ENCODE peak calls at places on chromosomes 2 and 18, in ten cellular contexts. J, W, O, A, K, X, M, H, V and R are unnamed samples.

GRCh38 chr2:30275256-30275655 is 43.9 kb downstream of the LBH start:
- DNase-seq in J (no peak), K (no peak), A (no peak), H (peak), V (no peak), O (no peak), W (no peak), M (no peak), X (no peak), R (no peak)

GRCh38 chr2:37653805-37654378 is 17.6 kb downstream of the CDC42EP3 start:
- DNase-seq in K (no peak), J (no peak), W (peak), V (no peak), H (peak), O (no peak), X (peak), M (no peak), A (no peak), R (no peak)

GRCh38 chr2:196601430-196602306 is 37.8 kb upstream of the CCDC150 start:
- DNase-seq in A (peak), V (peak), H (peak), J (peak), K (peak), W (peak), X (no peak), M (peak), O (peak), R (no peak)

GRCh38 chr2:57981369-57981768 is 65.2 kb upstream of the VRK2 start:
- DNase-seq in X (no peak), M (peak), H (peak), W (no peak), A (peak), K (peak), J (peak), V (no peak), O (no peak), R (no peak)

GRCh38 chr2:172228177-172228785 is 125.6 kb upstream of the DLX2 start:
- DNase-seq in O (no peak), J (no peak), M (no peak), W (no peak), X (no peak), A (no peak), K (no peak), H (peak), V (no peak), R (no peak)

GRCh38 chr2:18845854-18846253 is 256.5 kb upstream of the NT5C1B start:
- DNase-seq in O (no peak), W (no peak), H (no peak), X (no peak), V (no peak), A (no peak), J (no peak), K (no peak), M (no peak), R (no peak)

GRCh38 chr2:41141146-41141791 is 689.4 kb upstream of the SLC8A1 start:
- DNase-seq in M (no peak), K (no peak), O (no peak), J (no peak), A (no peak), X (no peak), H (no peak), V (no peak), W (no peak), R (no peak)

GRCh38 chr2:144346229-144346628 is 173.7 kb downstream of the ZEB2 start:
- DNase-seq in M (no peak), H (no peak), O (no peak), J (no peak), A (no peak), X (no peak), K (no peak), V (no peak), W (no peak), R (no peak)

GRCh38 chr2:19675856-19676460 is 225.8 kb downstream of the TTC32 start:
- DNase-seq in X (no peak), H (peak), M (peak), O (peak), A (peak), W (no peak), V (no peak), J (no peak), K (no peak), R (no peak)

GRCh38 chr2:54394392-54394791 is 61.7 kb upstream of the SPTBN1 start:
- DNase-seq in V (no peak), A (no peak), K (no peak), W (no peak), M (peak), H (no peak), X (peak), J (no peak), O (no peak), R (no peak)

GRCh38 chr2:70964133-70964532 is 14.3 kb upstream of the ANKRD53 start:
- DNase-seq in W (peak), K (no peak), J (no peak), V (no peak), H (no peak), X (no peak), M (no peak), A (no peak), O (no peak), R (no peak)

GRCh38 chr2:70966681-70967080 is 11.7 kb upstream of the ANKRD53 start:
- DNase-seq in X (no peak), K (no peak), A (no peak), O (no peak), M (no peak), W (no peak), H (no peak), V (no peak), J (no peak), R (no peak)

GRCh38 chr2:70964596-70965386 is 13.6 kb upstream of the ANKRD53 start:
- DNase-seq in K (peak), V (peak), J (no peak), O (no peak), A (peak), W (peak), H (peak), X (peak), M (peak), R (peak)

GRCh38 chr2:70965506-70965905 is 12.9 kb upstream of the ANKRD53 start:
- DNase-seq in A (no peak), X (no peak), J (no peak), W (no peak), M (no peak), O (no peak), K (no peak), H (no peak), V (no peak), R (no peak)

DNA sequence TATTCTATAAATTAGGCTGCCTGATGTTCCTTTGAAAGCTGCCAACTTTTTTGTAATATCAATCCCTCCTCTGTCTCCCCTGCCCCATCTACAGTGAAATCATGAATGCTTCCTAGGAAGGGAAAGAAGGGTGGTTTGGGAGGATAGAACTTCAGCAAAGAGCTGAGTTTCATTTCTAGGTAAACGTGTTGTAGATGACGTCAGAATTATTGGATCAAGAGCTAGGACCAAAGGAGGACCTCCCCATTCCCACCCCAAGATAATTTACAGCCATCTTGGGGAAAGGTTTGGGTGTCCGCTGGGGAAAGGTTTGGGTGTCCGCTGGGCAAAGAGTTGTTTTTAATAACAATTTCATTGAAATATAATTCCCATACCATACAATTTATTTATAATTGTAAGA is 11.2 kb upstream of the ANKRD53 start:
- DNase-seq in K (no peak), W (no peak), M (no peak), H (no peak), J (no peak), O (no peak), X (no peak), A (no peak), V (no peak), R (no peak)
- TF ChIP-seq CTCF in K (no peak), W (no peak), M (no peak), H (no peak), J (no peak), O (no peak), X (no peak), A (no peak), V (no peak), R (no peak)

GRCh38 chr18:31566576-31567306 is 24.9 kb upstream of the TTR start:
- DNase-seq in W (no peak), V (no peak), O (no peak), J (no peak), X (no peak), K (no peak), A (no peak), M (no peak), H (no peak), R (no peak)
- TF ChIP-seq CTCF in W (no peak), V (no peak), O (no peak), J (no peak), X (no peak), K (no peak), A (no peak), M (no peak), H (no peak), R (no peak)

DNA sequence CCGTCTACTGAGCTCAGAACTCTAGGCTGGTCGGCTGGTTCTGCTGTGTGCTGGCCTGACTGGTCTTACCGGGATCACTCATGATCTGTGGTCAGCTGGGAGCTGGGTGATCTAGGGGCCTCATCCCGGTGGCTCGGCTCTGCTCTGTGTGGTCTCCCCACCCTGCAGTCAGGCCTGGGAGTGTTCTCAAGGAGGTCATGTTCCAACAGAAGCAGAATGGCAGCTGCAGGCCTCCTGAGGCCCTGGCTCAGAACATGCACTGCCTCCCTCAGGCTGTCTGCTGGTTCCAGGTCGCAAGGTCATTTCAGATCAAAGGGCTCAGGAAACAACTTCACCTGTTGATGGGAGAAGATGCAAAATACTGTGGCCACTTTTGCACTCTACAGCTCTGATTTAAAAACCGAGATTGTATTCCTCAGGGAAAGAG is 81.1 kb upstream of the RFX8 start:
- DNase-seq in A (no peak), H (no peak), X (no peak), V (no peak), M (no peak), W (no peak), O (no peak), K (no peak), J (no peak), R (no peak)
- TF ChIP-seq CTCF in A (no peak), H (no peak), X (no peak), V (no peak), M (no peak), W (no peak), O (no peak), K (no peak), J (no peak), R (no peak)

DNA sequence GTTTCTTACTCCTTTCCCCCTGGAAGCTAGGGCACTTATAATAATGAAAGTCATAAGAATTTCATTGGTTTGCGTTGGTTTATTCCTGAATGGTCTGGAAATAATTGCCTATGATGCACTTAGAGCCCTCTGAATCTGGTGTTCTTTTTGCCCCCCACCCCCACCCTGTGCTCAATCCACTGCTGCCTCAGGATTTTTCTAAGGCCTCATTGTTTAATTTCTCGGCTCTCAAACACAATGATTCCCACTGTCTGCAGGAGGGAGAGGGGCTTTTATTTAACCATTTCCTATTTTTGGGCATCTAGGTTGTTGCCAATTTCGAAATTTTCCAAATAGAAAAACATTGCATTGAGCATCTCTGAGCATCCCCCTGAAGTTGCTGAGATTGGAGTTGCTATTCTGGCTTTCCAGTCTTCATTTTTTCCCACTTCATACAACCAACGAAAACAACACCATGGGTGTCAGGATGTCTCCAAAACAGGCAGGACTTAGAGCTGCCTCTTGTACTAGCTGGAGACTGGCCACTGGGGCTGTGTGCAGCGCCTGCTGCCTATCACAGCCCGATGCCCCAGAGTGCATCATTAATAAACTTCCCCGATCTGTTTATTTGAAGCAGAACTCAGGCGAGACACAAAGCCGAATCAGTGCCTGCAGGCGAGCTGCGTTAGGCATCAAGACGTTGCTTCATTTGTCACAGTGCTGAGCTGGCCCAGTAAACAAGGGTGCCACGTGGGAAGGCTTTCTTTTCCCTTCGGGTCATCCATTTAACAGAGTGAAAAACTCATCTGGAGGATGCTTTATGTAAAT is 1.8 kb upstream of the PCARE start:
- DNase-seq in K (no peak), A (peak), W (no peak), X (peak), O (no peak), H (no peak), M (peak), V (no peak), J (no peak), R (no peak)
- TF ChIP-seq CTCF in K (no peak), A (no peak), W (no peak), X (no peak), O (no peak), H (no peak), M (no peak), V (no peak), J (no peak), R (no peak)

GRCh38 chr2:7289697-7290096 is 372.5 kb downstream of the RNF144A start:
- DNase-seq in H (no peak), W (no peak), O (no peak), A (no peak), K (no peak), M (no peak), X (no peak), J (no peak), V (no peak), R (no peak)
- TF ChIP-seq CTCF in H (no peak), W (no peak), O (no peak), A (no peak), K (no peak), M (no peak), X (no peak), J (no peak), V (no peak), R (no peak)

DNA sequence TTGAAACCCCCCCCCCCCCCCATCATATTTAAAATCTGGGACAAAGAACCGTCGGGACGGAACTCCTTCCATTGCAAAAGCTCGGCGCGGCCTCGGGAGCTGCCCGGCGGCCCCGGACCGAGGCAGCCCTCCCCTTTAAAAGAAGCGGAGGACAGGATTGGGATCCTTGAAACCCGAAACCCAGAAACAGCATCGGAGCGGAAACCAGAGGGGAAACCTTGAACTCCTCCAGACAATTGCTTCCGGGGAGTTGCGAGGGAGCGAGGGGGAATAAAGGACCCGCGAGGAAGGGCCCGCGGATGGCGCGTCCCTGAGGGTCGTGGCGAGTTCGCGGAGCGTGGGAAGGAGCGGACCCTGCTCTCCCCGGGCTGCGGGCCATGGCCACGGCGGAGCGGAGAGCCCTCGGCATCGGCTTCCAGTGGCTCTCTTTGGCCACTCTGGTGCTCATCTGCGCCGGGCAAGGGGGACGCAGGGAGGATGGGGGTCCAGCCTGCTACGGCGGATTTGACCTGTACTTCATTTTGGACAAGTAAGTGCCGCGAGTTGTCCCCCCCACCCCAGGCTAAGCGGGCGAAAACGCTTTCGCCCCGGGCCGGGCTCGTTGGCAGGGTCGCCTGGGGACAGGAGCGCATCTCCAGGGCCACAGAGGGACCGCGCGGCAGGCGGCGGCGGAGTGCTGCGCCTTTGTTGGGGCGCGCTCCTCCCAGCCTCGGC is at the start of gene ANTXR1:
- DNase-seq in J (peak), V (peak), W (peak), A (peak), H (peak), O (peak), K (peak), X (no peak), M (peak), R (peak)
- TF ChIP-seq CTCF in J (no peak), V (peak), W (no peak), A (no peak), H (no peak), O (no peak), K (no peak), X (no peak), M (no peak), R (no peak)

GRCh38 chr2:80258321-80258720 is 46.2 kb downstream of the LRRTM1 start:
- DNase-seq in V (no peak), J (no peak), W (no peak), A (no peak), X (no peak), M (no peak), O (no peak), H (no peak), K (no peak), R (no peak)

GRCh38 chr2:80252294-80252986 is 52.1 kb downstream of the LRRTM1 start:
- DNase-seq in O (no peak), K (no peak), W (no peak), J (no peak), V (no peak), H (no peak), A (no peak), M (no peak), X (no peak), R (no peak)

GRCh38 chr2:80259292-80259691 is 45.3 kb downstream of the LRRTM1 start:
- DNase-seq in W (no peak), O (no peak), J (no peak), X (no peak), H (no peak), K (no peak), M (no peak), V (no peak), A (no peak), R (no peak)

GRCh38 chr2:80258793-80259192 is 45.8 kb downstream of the LRRTM1 start:
- DNase-seq in V (no peak), K (no peak), W (no peak), H (no peak), J (no peak), A (no peak), M (no peak), X (no peak), O (no peak), R (no peak)

DNA sequence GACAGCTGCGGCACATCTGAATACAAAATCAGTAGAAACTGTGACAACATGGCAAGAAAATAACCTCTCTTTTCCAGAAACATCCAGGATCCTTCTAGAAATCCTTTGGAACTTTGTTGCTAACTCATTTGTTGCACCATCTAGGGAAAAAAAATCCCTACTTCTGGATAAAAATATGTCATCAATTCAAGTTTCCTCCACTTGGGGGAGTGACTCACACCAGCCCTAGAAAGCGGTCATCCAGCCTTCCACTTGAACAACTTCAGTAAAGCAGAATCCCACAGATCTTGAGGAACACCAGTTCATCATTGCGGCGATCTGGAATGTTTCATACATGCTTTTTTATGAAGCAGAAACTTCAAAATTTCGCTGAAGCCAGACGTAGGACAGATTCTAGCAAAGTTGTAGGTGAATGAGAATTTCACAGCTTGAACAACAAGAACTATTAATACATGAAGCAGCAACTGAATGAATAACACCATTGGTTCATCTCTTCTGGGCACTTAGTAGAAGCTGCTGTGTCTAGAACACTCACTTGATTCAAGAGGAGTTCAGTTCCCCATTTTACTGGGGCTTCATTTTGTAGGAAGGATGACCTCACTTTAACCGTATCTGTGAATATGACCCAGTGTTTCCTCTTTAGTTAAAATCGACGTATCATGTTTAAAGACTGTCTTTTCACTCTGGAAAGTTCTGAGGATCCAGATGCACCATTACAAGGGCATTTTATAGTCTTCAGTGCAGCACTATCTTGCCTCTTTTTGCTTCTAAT is 48.0 kb downstream of the LRRTM1 start:
- DNase-seq in W (no peak), K (no peak), J (peak), A (peak), X (peak), O (peak), H (no peak), V (no peak), M (peak), R (no peak)
- TF ChIP-seq CTCF in W (no peak), K (no peak), J (peak), A (peak), X (peak), O (peak), H (no peak), V (no peak), M (peak), R (peak)

GRCh38 chr2:226215902-226216503 is 583.6 kb downstream of the IRS1 start:
- DNase-seq in A (peak), K (peak), W (peak), M (peak), O (peak), X (peak), V (peak), J (peak), H (peak), R (peak)
- TF ChIP-seq CTCF in A (peak), K (peak), W (peak), M (peak), O (peak), X (peak), V (peak), J (peak), H (peak), R (peak)